ENCODE peak calls at places on chromosomes 1 and 21, in five cellular contexts. U, D, Z, F and Q are unnamed samples.

GRCh38 chr1:234638832-234639799 is 29.1 kb upstream of the IRF2BP2 start:
- ATAC-seq in Z (no peak), U (peak; percentile 93), D (no peak), F (no peak), Q (no peak)

GRCh38 chr1:234230414-234230862 is 142.8 kb upstream of the COA6 start:
- ATAC-seq in Z (peak; percentile 60), F (peak; percentile 42), U (no peak), D (peak; percentile 82), Q (no peak)

GRCh38 chr1:215054266-215054665 is 28.3 kb upstream of the KCNK2 start:
- ATAC-seq in U (no peak), Z (no peak), F (no peak), D (no peak), Q (no peak)

GRCh38 chr1:233237623-233238022 is 57.9 kb downstream of the PCNX2 start:
- ATAC-seq in Z (no peak), D (no peak), U (no peak), F (no peak), Q (no peak)

GRCh38 chr1:174818014-174818616 is 181.6 kb upstream of the CACYBP start:
- ATAC-seq in D (no peak), Z (peak; percentile 54), F (no peak), U (no peak), Q (no peak)

GRCh38 chr1:17617787-17618557 is 78.5 kb downstream of the ARHGEF10L start:
- ATAC-seq in Z (no peak), U (peak; percentile 85), D (no peak), F (peak; percentile 88), Q (peak; percentile 85)

GRCh38 chr1:102919659-102920058 is 188.7 kb downstream of the COL11A1 start:
- ATAC-seq in Z (no peak), F (peak; percentile 77), D (no peak), U (no peak), Q (no peak)

GRCh38 chr1:10950316-10951172 is 61.9 kb upstream of the TARDBP start:
- ATAC-seq in D (no peak), Z (no peak), F (no peak), U (no peak), Q (no peak)

GRCh38 chr1:111961773-111962565 is 27.5 kb downstream of the KCND3 start:
- ATAC-seq in D (no peak), U (peak; percentile 63), Z (no peak), F (no peak), Q (no peak)

GRCh38 chr1:161088587-161089110 is 709 bp downstream of the NECTIN4 start:
- ATAC-seq in F (peak; percentile 67), Z (no peak), D (no peak), U (no peak), Q (no peak)

GRCh38 chr1:110048240-110048639 is 13.8 kb downstream of the STRIP1 start:
- ATAC-seq in F (no peak), D (no peak), U (no peak), Z (no peak), Q (no peak)

GRCh38 chr1:155145491-155145890 is 5.2 kb upstream of the DPM3 start:
- ATAC-seq in D (no peak), U (no peak), F (no peak), Z (no peak), Q (no peak)
- TF ChIP-seq CTCF in D (no peak), U (no peak), F (no peak), Z (no peak), Q (no peak)

GRCh38 chr1:38090796-38091195 is 44.2 kb upstream of the POU3F1 start:
- ATAC-seq in F (no peak), D (no peak), Z (no peak), U (no peak), Q (no peak)

GRCh38 chr1:38085666-38086305 is 39.2 kb upstream of the POU3F1 start:
- ATAC-seq in F (no peak), D (no peak), U (no peak), Z (no peak), Q (no peak)

GRCh38 chr1:38087676-38088075 is 41.1 kb upstream of the POU3F1 start:
- ATAC-seq in F (no peak), Z (no peak), D (no peak), U (no peak), Q (no peak)

GRCh38 chr1:38089712-38090360 is 43.2 kb upstream of the POU3F1 start:
- ATAC-seq in Z (no peak), U (no peak), D (no peak), F (no peak), Q (no peak)

GRCh38 chr1:38088366-38088765 is 41.8 kb upstream of the POU3F1 start:
- ATAC-seq in D (no peak), Z (peak; percentile 37), U (no peak), F (no peak), Q (no peak)
- TF ChIP-seq CTCF in D (no peak), Z (no peak), U (no peak), F (no peak), Q (no peak)

GRCh38 chr1:98761238-98761637 is 99.7 kb downstream of the SNX7 start:
- ATAC-seq in D (no peak), Z (peak; percentile 58), U (no peak), F (no peak), Q (no peak)
- TF ChIP-seq CTCF in D (no peak), Z (no peak), U (no peak), F (no peak), Q (no peak)

GRCh38 chr1:51518033-51518729 is 885 bp downstream of the EPS15 start:
- ATAC-seq in F (peak; percentile 10), D (peak; percentile 50), Z (peak; percentile 59), U (peak; percentile 87), Q (no peak)

GRCh38 chr1:51518730-51519047 is 377 bp downstream of the EPS15 start:
- ATAC-seq in D (peak; percentile 35), Z (peak; percentile 36), U (peak; percentile 45), F (peak; percentile 42), Q (peak; percentile 55)

GRCh38 chr1:51519857-51520699 is 1.0 kb upstream of the EPS15 start:
- ATAC-seq in D (no peak), U (no peak), F (peak; percentile 16), Z (no peak), Q (no peak)

GRCh38 chr1:51520700-51521248 is 1.7 kb upstream of the EPS15 start:
- ATAC-seq in U (no peak), F (no peak), Z (no peak), D (no peak), Q (no peak)

GRCh38 chr1:51519048-51519856 is at the start of gene EPS15:
- ATAC-seq in F (peak; percentile 89), U (peak; percentile 57), D (peak; percentile 85), Z (peak; percentile 73), Q (peak; percentile 91)
- TF ChIP-seq CTCF in F (no peak), U (no peak), D (no peak), Z (no peak), Q (no peak)

DNA sequence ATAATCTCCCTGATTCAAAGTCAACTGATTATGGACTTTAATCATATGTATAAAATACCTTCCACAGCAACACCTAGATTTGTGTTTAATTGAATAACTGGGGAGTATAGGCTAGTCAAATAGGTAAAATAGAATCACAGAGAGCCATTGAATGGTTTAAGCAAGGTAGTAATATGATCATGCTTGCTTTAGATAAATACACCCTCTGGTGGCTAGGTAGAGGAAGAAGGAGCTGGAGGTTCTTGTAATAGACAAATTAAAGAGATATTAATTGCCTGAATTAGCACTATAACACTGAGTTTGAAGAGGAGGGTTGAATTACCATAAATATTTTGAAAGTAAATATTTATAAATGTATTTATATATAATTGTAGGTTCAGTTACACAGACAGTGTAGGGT is 40.3 kb downstream of the DIRAS3 start:
- ATAC-seq in U (no peak), D (no peak), Z (no peak), F (peak; percentile 59), Q (no peak)
- TF ChIP-seq CTCF in U (no peak), D (no peak), Z (no peak), F (peak; percentile 58), Q (peak; percentile 20)

GRCh38 chr1:55584521-55585401 is 369.6 kb upstream of the USP24 start:
- ATAC-seq in F (peak; percentile 41), D (no peak), Z (no peak), U (no peak), Q (no peak)
- TF ChIP-seq CTCF in F (peak; percentile 34), D (no peak), Z (no peak), U (no peak), Q (no peak)

GRCh38 chr1:188668083-188668482 is 1809.6 kb downstream of the BRINP3 start:
- ATAC-seq in Z (peak; percentile 79), U (no peak), D (no peak), F (no peak), Q (no peak)
- TF ChIP-seq CTCF in Z (no peak), U (no peak), D (no peak), F (no peak), Q (no peak)

GRCh38 chr21:39127506-39127905 is 55.7 kb downstream of the PSMG1 start:
- ATAC-seq in Z (no peak), F (no peak), U (no peak), D (no peak), Q (no peak)
- TF ChIP-seq CTCF in Z (no peak), F (no peak), U (no peak), D (no peak), Q (no peak)

DNA sequence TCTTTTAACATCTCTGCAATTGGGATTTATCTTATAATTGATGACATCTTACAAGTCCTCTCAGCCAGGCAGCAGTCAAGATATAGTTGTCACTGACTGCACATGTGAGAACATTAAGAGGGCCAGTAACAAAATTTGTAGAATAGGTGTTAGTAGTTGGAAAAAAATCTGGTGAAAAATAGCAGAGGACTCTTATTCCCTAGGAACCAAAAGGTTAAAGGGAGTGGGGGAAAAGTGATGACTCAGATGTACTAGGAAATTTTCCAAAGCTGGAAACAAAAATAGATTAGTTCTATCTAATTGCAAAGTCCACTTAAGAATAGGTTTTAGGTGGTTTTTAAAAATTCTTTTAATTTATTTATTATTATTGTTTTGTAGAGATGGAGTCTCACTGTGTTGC is 3.6 kb downstream of the NUP210L start:
- ATAC-seq in F (no peak), U (peak; percentile 39), Z (no peak), D (no peak), Q (no peak)
- TF ChIP-seq CTCF in F (no peak), U (no peak), Z (no peak), D (no peak), Q (no peak)

DNA sequence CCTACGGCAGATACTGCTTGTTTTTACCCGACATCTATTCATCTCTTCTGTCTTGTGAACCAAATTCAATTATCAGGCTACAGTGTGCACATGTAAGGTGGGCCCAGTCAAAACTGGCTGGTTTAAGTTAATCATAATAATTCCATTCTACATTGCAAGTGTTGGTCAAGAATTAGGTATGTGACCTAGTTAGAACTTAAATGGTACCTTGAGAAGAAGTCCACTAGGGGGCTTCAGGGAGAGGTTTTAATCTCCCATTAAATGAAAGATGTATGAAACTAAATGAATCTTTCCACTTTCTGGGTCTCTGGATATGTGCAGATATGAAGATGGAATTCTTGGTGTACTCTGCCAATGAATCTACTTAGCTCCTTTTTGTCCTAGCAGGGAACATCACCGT is 187.1 kb downstream of the CDC42BPA start:
- ATAC-seq in D (no peak), U (no peak), F (peak; percentile 59), Z (peak; percentile 40), Q (peak; percentile 58)
- TF ChIP-seq CTCF in D (peak; percentile 54), U (peak; percentile 17), F (peak; percentile 59), Z (peak; percentile 44), Q (peak; percentile 43)